ENCODE peak calls at places on chromosome 13, in six cellular contexts. S is neuronal stem cell; A is CD8-positive, alpha-beta T cell; L is effector memory CD4-positive, alpha-beta T cell; Q is left ventricle myocardium inferior; O is HCT116. J is an unnamed sample. For H3K4me1, the result is how much of the 10 kb centered on the place peaks cover.

GRCh38 chr13:23445794-23446193 is 12.3 kb upstream of the SACS start:
- DNase-seq in S (no peak), A (no peak), L (no peak), Q (no peak), O (no peak), J (no peak)

GRCh38 chr13:87671031-87671823 is at the start of gene SLITRK5:
- DNase-seq in S (peak), A (peak), L (no peak), Q (peak), O (no peak), J (no peak)

GRCh38 chr13:38866649-38867048 is 124.0 kb downstream of the STOML3 start:
- DNase-seq in S (no peak), A (no peak), L (no peak), Q (no peak), O (no peak), J (no peak)

GRCh38 chr13:89695343-89696257 is 1651.9 kb upstream of the MIR17HG start:
- DNase-seq in S (peak), A (no peak), L (no peak), Q (no peak), O (peak), J (peak)

GRCh38 chr13:35347679-35348205 is 128.7 kb downstream of the MAB21L1 start:
- DNase-seq in S (no peak), A (no peak), L (no peak), Q (no peak), O (no peak), J (no peak)

GRCh38 chr13:93480553-93481106 is 254.0 kb downstream of the GPC6 start:
- DNase-seq in S (no peak), A (no peak), L (no peak), Q (no peak), O (no peak), J (no peak)

GRCh38 chr13:44303681-44304432 is 69.8 kb upstream of the SERP2 start:
- DNase-seq in S (no peak), A (no peak), L (no peak), Q (peak), O (no peak), J (no peak)

GRCh38 chr13:73880365-73880764 is 253.8 kb downstream of the KLF12 start:
- DNase-seq in S (no peak), A (no peak), L (no peak), Q (no peak), O (no peak), J (no peak)

GRCh38 chr13:44879452-44880058 is 109.7 kb downstream of the NUFIP1 start:
- DNase-seq in S (no peak), A (no peak), L (no peak), Q (no peak), O (peak), J (peak)

GRCh38 chr13:52450793-52451116 is 321 bp upstream of the VPS36 start:
- DNase-seq in S (no peak), A (no peak), L (no peak), Q (no peak), O (no peak), J (no peak)

GRCh38 chr13:52454825-52455676 is at the start of gene CKAP2:
- DNase-seq in S (peak), A (peak), L (peak), Q (peak), O (peak), J (peak)

GRCh38 chr13:52455677-52456041 is 381 bp downstream of the CKAP2 start:
- DNase-seq in S (peak), A (peak), L (peak), Q (peak), O (peak), J (peak)

GRCh38 chr13:52452470-52452869 is 2.0 kb upstream of the VPS36 start:
- DNase-seq in S (no peak), A (no peak), L (no peak), Q (no peak), O (no peak), J (no peak)

DNA sequence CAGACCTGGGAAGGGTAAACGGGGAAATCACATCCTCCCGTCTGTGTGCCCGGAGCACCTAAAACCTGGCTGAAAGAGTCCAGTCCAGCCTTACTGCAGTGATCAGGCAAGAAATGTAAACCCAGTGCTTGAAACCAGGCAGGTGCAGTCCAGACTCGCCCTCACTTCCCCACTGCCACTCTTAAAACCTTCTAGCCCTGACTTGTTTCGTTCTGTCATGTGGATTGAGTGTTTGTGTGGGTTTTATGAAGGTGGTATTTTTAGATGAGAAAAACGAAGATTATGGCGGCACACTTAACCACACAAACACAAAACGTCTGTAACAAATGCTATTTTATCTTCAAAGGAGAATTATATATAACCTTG is 836 bp upstream of the CKAP2 start:
- DNase-seq in S (no peak), A (peak), L (no peak), Q (no peak), O (no peak), J (no peak)
- H3K4me1 ChIP-seq in S (under half), A (under half), L (under half), Q (under half), O (under half), J (under half)

DNA sequence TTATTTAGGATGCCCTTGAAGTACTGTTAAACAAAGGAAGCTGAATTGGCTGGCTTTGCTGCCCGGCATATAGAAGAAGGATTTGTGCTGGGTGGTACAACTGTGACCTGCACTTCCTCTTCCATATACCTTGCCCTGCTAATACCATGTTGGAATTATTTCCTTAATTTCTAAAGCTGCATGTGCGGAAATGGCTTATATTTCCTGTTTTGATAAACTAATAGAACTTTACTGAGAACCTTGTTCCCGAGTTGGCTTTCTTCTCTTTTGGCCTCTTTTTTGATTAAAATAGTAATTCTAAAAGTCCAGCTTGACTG is 41.2 kb downstream of the COL4A2 start:
- DNase-seq in S (no peak), A (no peak), L (no peak), Q (no peak), O (no peak), J (no peak)
- H3K4me1 ChIP-seq in S (under half), A (under half), L (under half), Q (half or more), O (under half), J (under half)

DNA sequence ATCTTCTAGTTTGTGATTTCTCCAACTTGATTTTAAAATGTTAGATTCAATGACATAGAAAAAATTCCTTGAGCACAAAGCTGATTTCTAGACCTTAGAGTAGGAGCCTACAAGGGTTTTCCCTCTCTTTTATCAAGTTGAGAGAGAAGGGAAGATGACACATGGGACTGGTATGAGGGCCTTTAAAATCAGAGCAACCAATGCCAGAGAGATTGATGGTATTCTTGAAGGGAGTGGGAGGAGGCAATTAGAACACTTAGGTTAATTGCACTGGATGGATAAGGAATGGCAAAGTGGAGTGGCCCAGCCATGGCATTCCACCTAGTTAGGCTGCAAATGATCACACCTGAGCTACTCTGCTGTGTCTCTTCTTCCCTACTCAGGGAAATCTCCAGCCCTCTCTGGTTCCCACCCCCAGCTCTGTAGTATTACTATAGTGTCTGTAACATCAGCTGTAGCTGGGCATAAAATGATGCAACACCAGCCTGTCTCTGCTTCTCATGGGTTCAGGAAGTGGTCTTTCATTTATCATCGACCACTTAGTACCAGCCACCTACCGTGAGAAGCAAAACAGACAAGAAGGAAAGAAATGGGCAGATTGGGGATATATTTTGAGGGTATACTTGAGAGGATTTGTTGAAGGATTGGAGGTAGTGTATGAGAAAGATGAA is 333.6 kb downstream of the DLEU7 start:
- DNase-seq in S (no peak), A (no peak), L (no peak), Q (no peak), O (no peak), J (no peak)
- H3K4me1 ChIP-seq in S (under half), A (under half), L (under half), Q (under half), O (under half), J (under half)

DNA sequence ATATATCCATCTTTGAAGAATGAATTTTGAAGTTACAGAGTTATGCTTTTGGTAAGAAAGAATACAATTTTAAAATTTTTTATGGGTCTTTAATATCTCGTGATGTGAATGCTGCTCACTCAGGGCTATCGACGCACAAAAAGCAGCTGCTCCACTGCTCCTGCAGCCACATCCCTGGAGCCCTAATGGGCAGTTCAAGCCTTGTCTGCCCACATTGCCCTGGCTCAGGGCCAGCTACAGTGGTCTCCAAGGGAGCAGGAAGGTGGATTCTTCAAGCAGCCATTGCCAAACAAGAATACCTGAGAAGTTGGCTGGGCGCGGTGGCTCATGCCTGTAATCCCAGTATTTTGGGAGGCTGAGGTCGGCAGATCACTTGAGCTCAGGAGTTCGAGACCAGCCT is 85.8 kb downstream of the IPO5 start:
- DNase-seq in S (no peak), A (no peak), L (no peak), Q (no peak), O (no peak), J (no peak)
- H3K4me1 ChIP-seq in S (under half), A (under half), L (under half), Q (under half), O (under half), J (under half)

J was measured in iPS DF 6.9.